ENCODE peak calls at places on chromosomes 11 and 22, in four cellular contexts. One of them, this sample, is unnamed.

GRCh38 chr11:17164361-17165246 is 43.2 kb downstream of the PIK3C2A start:
- DNase-seq in WTC11: no peak
- DNase-seq in A549: no peak
- DNase-seq in HepG2: peak; percentile 53
- DNase-seq in this sample: no peak

GRCh38 chr11:60282291-60282690 is 1.8 kb downstream of the MS4A4A start:
- DNase-seq in HepG2: no peak
- DNase-seq in WTC11: no peak
- DNase-seq in A549: no peak
- DNase-seq in this sample: no peak

GRCh38 chr11:8813658-8814057 is 97.3 kb upstream of the AKIP1 start:
- DNase-seq in HepG2: peak; percentile 83
- DNase-seq in WTC11: peak; percentile 89
- DNase-seq in A549: peak; percentile 90
- DNase-seq in this sample: peak; percentile 80

GRCh38 chr11:20226936-20227335 is 66.7 kb upstream of the DBX1 start:
- DNase-seq in A549: no peak
- DNase-seq in HepG2: no peak
- DNase-seq in WTC11: no peak
- DNase-seq in this sample: no peak

GRCh38 chr11:32213223-32213622 is 122.3 kb downstream of the RCN1 start:
- DNase-seq in HepG2: no peak
- DNase-seq in A549: no peak
- DNase-seq in WTC11: no peak
- DNase-seq in this sample: no peak

GRCh38 chr11:73982595-73982989 is at the start of gene UCP2:
- DNase-seq in HepG2: no peak
- DNase-seq in WTC11: peak; percentile 78
- DNase-seq in A549: peak; percentile 81
- DNase-seq in this sample: peak; percentile 94

GRCh38 chr22:23074451-23074850 is 4.1 kb downstream of the GNAZ start:
- DNase-seq in WTC11: no peak
- DNase-seq in A549: no peak
- DNase-seq in HepG2: no peak
- DNase-seq in this sample: no peak

GRCh38 chr11:131975624-131976420 is 605.4 kb downstream of the NTM start:
- DNase-seq in A549: no peak
- DNase-seq in HepG2: no peak
- DNase-seq in WTC11: no peak
- DNase-seq in this sample: no peak

GRCh38 chr11:17528181-17528691 is 16.0 kb downstream of the USH1C start:
- DNase-seq in HepG2: peak; percentile 23
- DNase-seq in A549: peak; percentile 88
- DNase-seq in WTC11: peak; percentile 82
- DNase-seq in this sample: peak; percentile 84

GRCh38 chr11:65851083-65851579 is 6.8 kb downstream of the CFL1 start:
- DNase-seq in WTC11: peak; percentile 63
- DNase-seq in A549: no peak
- DNase-seq in HepG2: no peak
- DNase-seq in this sample: peak; percentile 66

GRCh38 chr22:43798492-43798891 is 13.6 kb downstream of the EFCAB6 start:
- DNase-seq in WTC11: no peak
- DNase-seq in A549: no peak
- DNase-seq in HepG2: no peak
- DNase-seq in this sample: no peak

GRCh38 chr11:6320411-6321207 is at the start of gene CAVIN3:
- DNase-seq in HepG2: no peak
- DNase-seq in WTC11: peak; percentile 71
- DNase-seq in A549: peak; percentile 23
- DNase-seq in this sample: peak; percentile 7

GRCh38 chr22:31342389-31343125 is 3.6 kb downstream of the PATZ1 start:
- DNase-seq in A549: no peak
- DNase-seq in HepG2: no peak
- DNase-seq in WTC11: peak; percentile 43
- DNase-seq in this sample: no peak

GRCh38 chr22:50001388-50002231 is 11.0 kb downstream of the IL17REL start:
- DNase-seq in HepG2: no peak
- DNase-seq in WTC11: no peak
- DNase-seq in A549: no peak
- DNase-seq in this sample: no peak

GRCh38 chr22:40855960-40856512 is 403 bp downstream of the ST13 start:
- DNase-seq in WTC11: peak; percentile 61
- DNase-seq in A549: no peak
- DNase-seq in HepG2: no peak
- DNase-seq in this sample: peak; percentile 60

GRCh38 chr22:46012182-46012880 is 35.4 kb upstream of the WNT7B start:
- DNase-seq in HepG2: no peak
- DNase-seq in A549: no peak
- DNase-seq in WTC11: no peak
- DNase-seq in this sample: no peak

GRCh38 chr11:57131080-57131790 is 50.5 kb upstream of the LRRC55 start:
- DNase-seq in WTC11: peak; percentile 79
- DNase-seq in A549: no peak
- DNase-seq in HepG2: peak; percentile 5
- DNase-seq in this sample: peak; percentile 29

GRCh38 chr22:40463727-40464126 is 93.3 kb downstream of the SGSM3 start:
- DNase-seq in A549: no peak
- DNase-seq in WTC11: no peak
- DNase-seq in HepG2: no peak
- DNase-seq in this sample: no peak

GRCh38 chr11:22764732-22765131 is 64.9 kb downstream of the SVIP start:
- DNase-seq in WTC11: no peak
- DNase-seq in HepG2: no peak
- DNase-seq in A549: no peak
- DNase-seq in this sample: no peak

GRCh38 chr22:36055376-36056310 is 27.0 kb upstream of the RBFOX2 start:
- DNase-seq in WTC11: no peak
- DNase-seq in A549: no peak
- DNase-seq in HepG2: no peak
- DNase-seq in this sample: no peak

GRCh38 chr22:36049678-36049997 is 21.0 kb upstream of the RBFOX2 start:
- DNase-seq in WTC11: no peak
- DNase-seq in HepG2: no peak
- DNase-seq in A549: no peak
- DNase-seq in this sample: no peak

GRCh38 chr22:36048911-36049677 is 20.5 kb upstream of the RBFOX2 start:
- DNase-seq in HepG2: no peak
- DNase-seq in A549: no peak
- DNase-seq in WTC11: no peak
- DNase-seq in this sample: peak; percentile 39

GRCh38 chr22:36053242-36054147 is 24.9 kb upstream of the RBFOX2 start:
- DNase-seq in WTC11: no peak
- DNase-seq in HepG2: no peak
- DNase-seq in A549: no peak
- DNase-seq in this sample: no peak

GRCh38 chr22:36052505-36052941 is 23.9 kb upstream of the RBFOX2 start:
- DNase-seq in WTC11: no peak
- DNase-seq in A549: peak; percentile 13
- DNase-seq in HepG2: no peak
- DNase-seq in this sample: peak; percentile 60
- TF ChIP-seq NR3C1 in WTC11: no peak
- TF ChIP-seq NR3C1 in A549: no peak
- TF ChIP-seq NR3C1 in HepG2: no peak
- TF ChIP-seq NR3C1 in this sample: no peak

GRCh38 chr11:118153516-118153915 is 893 bp upstream of the SCN4B start:
- DNase-seq in HepG2: no peak
- DNase-seq in WTC11: no peak
- DNase-seq in A549: no peak
- DNase-seq in this sample: no peak

GRCh38 chr11:118153976-118154375 is 1.4 kb upstream of the SCN4B start:
- DNase-seq in WTC11: no peak
- DNase-seq in A549: no peak
- DNase-seq in HepG2: no peak
- DNase-seq in this sample: no peak

GRCh38 chr11:118155781-118156530 is 3.3 kb upstream of the SCN4B start:
- DNase-seq in A549: no peak
- DNase-seq in HepG2: no peak
- DNase-seq in WTC11: no peak
- DNase-seq in this sample: no peak

GRCh38 chr11:118156531-118157185 is 4.0 kb upstream of the SCN4B start:
- DNase-seq in WTC11: no peak
- DNase-seq in HepG2: no peak
- DNase-seq in A549: peak; percentile 26
- DNase-seq in this sample: peak; percentile 19

DNA sequence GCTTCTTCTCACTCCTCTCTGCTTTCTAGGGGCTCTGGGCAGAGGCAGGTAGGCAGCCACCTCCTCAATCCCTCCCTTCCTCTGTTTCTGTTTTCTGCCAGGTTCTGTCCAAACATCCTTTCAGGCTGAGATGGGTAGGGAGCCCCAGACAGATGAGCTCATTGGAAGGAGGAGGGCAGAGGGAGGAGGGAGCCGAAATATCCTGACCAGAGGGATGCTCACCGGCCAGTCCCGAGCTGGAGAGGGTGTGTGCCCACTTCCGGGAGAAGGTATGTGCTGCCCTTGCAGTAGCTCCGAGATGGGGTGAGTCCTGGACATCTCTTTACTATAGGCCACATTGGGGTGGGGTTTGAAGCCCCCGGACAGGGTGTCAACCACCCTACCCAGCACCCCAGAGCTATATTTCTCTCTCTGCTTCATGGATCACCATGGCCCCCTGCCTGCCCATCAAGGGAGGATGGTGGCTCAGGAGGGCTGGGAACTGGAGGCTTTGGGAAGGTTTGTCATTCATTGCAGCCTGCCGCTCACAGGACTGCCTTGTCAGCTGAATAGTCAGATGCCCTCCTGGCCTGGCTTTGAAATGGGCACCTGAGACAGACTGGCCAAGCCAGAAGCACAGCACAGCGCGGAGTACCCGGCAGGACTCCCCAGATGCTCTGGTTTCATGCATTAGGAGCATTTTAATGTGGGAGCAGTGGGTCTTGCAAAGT is 4.7 kb upstream of the SCN4B start:
- DNase-seq in WTC11: no peak
- DNase-seq in HepG2: no peak
- DNase-seq in A549: no peak
- DNase-seq in this sample: no peak
- TF ChIP-seq NR3C1 in WTC11: no peak
- TF ChIP-seq NR3C1 in HepG2: no peak
- TF ChIP-seq NR3C1 in A549: no peak
- TF ChIP-seq NR3C1 in this sample: no peak

GRCh38 chr11:93905384-93905783 is 55.0 kb upstream of the VSTM5 start:
- DNase-seq in HepG2: peak; percentile 33
- DNase-seq in WTC11: no peak
- DNase-seq in A549: no peak
- DNase-seq in this sample: no peak
- TF ChIP-seq NR3C1 in HepG2: no peak
- TF ChIP-seq NR3C1 in WTC11: no peak
- TF ChIP-seq NR3C1 in A549: no peak
- TF ChIP-seq NR3C1 in this sample: no peak

DNA sequence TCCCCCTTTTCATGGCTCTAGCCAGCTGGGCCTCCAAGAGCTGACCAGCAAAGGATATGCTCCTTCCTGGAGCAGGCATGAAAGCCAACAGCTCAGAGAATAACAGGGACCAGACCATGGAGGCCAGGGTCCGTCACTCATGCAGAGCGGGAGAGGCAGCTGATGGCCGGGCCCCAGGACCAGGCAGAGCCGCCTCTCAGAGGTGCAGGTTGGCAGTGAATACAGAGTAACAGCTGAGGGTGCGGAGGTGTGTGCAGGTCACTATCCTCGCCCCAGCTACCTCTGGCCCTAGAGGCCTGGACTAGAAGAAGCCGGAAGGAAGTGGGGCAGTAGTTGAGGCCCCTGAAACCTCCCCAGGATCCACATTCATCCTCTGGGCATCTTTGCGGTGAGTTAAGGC is 1377.3 kb downstream of the TBC1D22A start:
- DNase-seq in WTC11: no peak
- DNase-seq in A549: no peak
- DNase-seq in HepG2: no peak
- DNase-seq in this sample: no peak
- TF ChIP-seq NR3C1 in WTC11: no peak
- TF ChIP-seq NR3C1 in A549: no peak
- TF ChIP-seq NR3C1 in HepG2: no peak
- TF ChIP-seq NR3C1 in this sample: no peak

GRCh38 chr11:126929186-126930085 is 71.1 kb downstream of the KIRREL3 start:
- DNase-seq in HepG2: no peak
- DNase-seq in A549: no peak
- DNase-seq in WTC11: no peak
- DNase-seq in this sample: no peak
- TF ChIP-seq NR3C1 in HepG2: no peak
- TF ChIP-seq NR3C1 in A549: no peak
- TF ChIP-seq NR3C1 in WTC11: no peak
- TF ChIP-seq NR3C1 in this sample: no peak

This sample was measured in K562.